ENCODE peak calls at places on chromosomes 7 and 10, in six cellular contexts. One of them, this sample, is unnamed.

GRCh38 chr10:97534746-97535367 is 36.1 kb downstream of the UBTD1 start:
- DNase-seq in GM04503: no peak
- DNase-seq in iris pigment epithelial cell: peak; percentile 53
- DNase-seq in ELR: peak; percentile 59
- DNase-seq in activated gamma-delta T cell treated with Interleukin-2 at 50 U/mL for 16 hours: no peak
- DNase-seq in EH: peak; percentile 46
- DNase-seq in this sample: no peak

GRCh38 chr10:84076540-84077195 is 62.6 kb upstream of the GHITM start:
- DNase-seq in GM04503: peak; percentile 7
- DNase-seq in iris pigment epithelial cell: peak; percentile 1
- DNase-seq in ELR: peak; percentile 27
- DNase-seq in activated gamma-delta T cell treated with Interleukin-2 at 50 U/mL for 16 hours: no peak
- DNase-seq in EH: peak; percentile 38
- DNase-seq in this sample: no peak

GRCh38 chr7:129898502-129899160 is 54.1 kb downstream of the UBE2H start:
- DNase-seq in GM04503: no peak
- DNase-seq in iris pigment epithelial cell: no peak
- DNase-seq in ELR: no peak
- DNase-seq in activated gamma-delta T cell treated with Interleukin-2 at 50 U/mL for 16 hours: no peak
- DNase-seq in EH: no peak
- DNase-seq in this sample: no peak

GRCh38 chr10:27742195-27742925 is 3.3 kb downstream of the MKX start:
- DNase-seq in GM04503: peak; percentile 73
- DNase-seq in iris pigment epithelial cell: peak; percentile 84
- DNase-seq in ELR: peak; percentile 85
- DNase-seq in activated gamma-delta T cell treated with Interleukin-2 at 50 U/mL for 16 hours: peak; percentile 64
- DNase-seq in EH: peak; percentile 90
- DNase-seq in this sample: peak; percentile 73

GRCh38 chr7:30062587-30062986 is 34.4 kb downstream of the PLEKHA8 start:
- DNase-seq in GM04503: no peak
- DNase-seq in iris pigment epithelial cell: peak; percentile 46
- DNase-seq in ELR: peak; percentile 72
- DNase-seq in activated gamma-delta T cell treated with Interleukin-2 at 50 U/mL for 16 hours: no peak
- DNase-seq in EH: peak; percentile 60
- DNase-seq in this sample: no peak

GRCh38 chr10:63783882-63784281 is 262.7 kb downstream of the REEP3 start:
- DNase-seq in GM04503: no peak
- DNase-seq in iris pigment epithelial cell: no peak
- DNase-seq in ELR: no peak
- DNase-seq in activated gamma-delta T cell treated with Interleukin-2 at 50 U/mL for 16 hours: no peak
- DNase-seq in EH: no peak
- DNase-seq in this sample: no peak

GRCh38 chr10:122490268-122490667 is 28.9 kb downstream of the HTRA1 start:
- DNase-seq in GM04503: peak; percentile 50
- DNase-seq in iris pigment epithelial cell: no peak
- DNase-seq in ELR: no peak
- DNase-seq in activated gamma-delta T cell treated with Interleukin-2 at 50 U/mL for 16 hours: no peak
- DNase-seq in EH: no peak
- DNase-seq in this sample: no peak

GRCh38 chr7:48280100-48280499 is 108.8 kb downstream of the ABCA13 start:
- DNase-seq in GM04503: peak; percentile 49
- DNase-seq in iris pigment epithelial cell: peak; percentile 85
- DNase-seq in ELR: peak; percentile 44
- DNase-seq in activated gamma-delta T cell treated with Interleukin-2 at 50 U/mL for 16 hours: no peak
- DNase-seq in EH: peak; percentile 61
- DNase-seq in this sample: no peak

GRCh38 chr7:116661741-116662329 is 10.2 kb upstream of the MET start:
- DNase-seq in GM04503: no peak
- DNase-seq in iris pigment epithelial cell: no peak
- DNase-seq in ELR: no peak
- DNase-seq in activated gamma-delta T cell treated with Interleukin-2 at 50 U/mL for 16 hours: no peak
- DNase-seq in EH: no peak
- DNase-seq in this sample: no peak

GRCh38 chr10:100998991-100999741 is 442 bp upstream of the LZTS2 start:
- DNase-seq in GM04503: no peak
- DNase-seq in iris pigment epithelial cell: peak; percentile 60
- DNase-seq in ELR: peak; percentile 76
- DNase-seq in activated gamma-delta T cell treated with Interleukin-2 at 50 U/mL for 16 hours: peak; percentile 75
- DNase-seq in EH: peak; percentile 77
- DNase-seq in this sample: peak; percentile 52

GRCh38 chr10:35089641-35090161 is 440 bp downstream of the CUL2 start:
- DNase-seq in GM04503: no peak
- DNase-seq in iris pigment epithelial cell: peak; percentile 49
- DNase-seq in ELR: peak; percentile 32
- DNase-seq in activated gamma-delta T cell treated with Interleukin-2 at 50 U/mL for 16 hours: no peak
- DNase-seq in EH: peak; percentile 29
- DNase-seq in this sample: no peak

GRCh38 chr7:124856299-124856888 is 73.2 kb downstream of the POT1 start:
- DNase-seq in GM04503: peak; percentile 5
- DNase-seq in iris pigment epithelial cell: peak; percentile 52
- DNase-seq in ELR: peak; percentile 57
- DNase-seq in activated gamma-delta T cell treated with Interleukin-2 at 50 U/mL for 16 hours: no peak
- DNase-seq in EH: peak; percentile 50
- DNase-seq in this sample: no peak

GRCh38 chr7:155181768-155182167 is 111.6 kb downstream of the HTR5A start:
- DNase-seq in GM04503: no peak
- DNase-seq in iris pigment epithelial cell: no peak
- DNase-seq in ELR: no peak
- DNase-seq in activated gamma-delta T cell treated with Interleukin-2 at 50 U/mL for 16 hours: no peak
- DNase-seq in EH: no peak
- DNase-seq in this sample: no peak

GRCh38 chr7:92135100-92135429 is 788 bp upstream of the CYP51A1 start:
- DNase-seq in GM04503: no peak
- DNase-seq in iris pigment epithelial cell: peak; percentile 36
- DNase-seq in ELR: peak; percentile 37
- DNase-seq in activated gamma-delta T cell treated with Interleukin-2 at 50 U/mL for 16 hours: no peak
- DNase-seq in EH: peak; percentile 28
- DNase-seq in this sample: no peak

GRCh38 chr10:3811331-3811870 is 26.4 kb upstream of the KLF6 start:
- DNase-seq in GM04503: no peak
- DNase-seq in iris pigment epithelial cell: peak; percentile 90
- DNase-seq in ELR: peak; percentile 70
- DNase-seq in activated gamma-delta T cell treated with Interleukin-2 at 50 U/mL for 16 hours: no peak
- DNase-seq in EH: peak; percentile 67
- DNase-seq in this sample: no peak

GRCh38 chr7:100865971-100866720 is 1.0 kb upstream of the TRIP6 start:
- DNase-seq in GM04503: no peak
- DNase-seq in iris pigment epithelial cell: no peak
- DNase-seq in ELR: peak; percentile 30
- DNase-seq in activated gamma-delta T cell treated with Interleukin-2 at 50 U/mL for 16 hours: peak; percentile 44
- DNase-seq in EH: peak; percentile 68
- DNase-seq in this sample: no peak

GRCh38 chr10:101001225-101002035 is 1.8 kb downstream of the LZTS2 start:
- DNase-seq in GM04503: peak; percentile 81
- DNase-seq in iris pigment epithelial cell: peak; percentile 95
- DNase-seq in ELR: peak; percentile 91
- DNase-seq in activated gamma-delta T cell treated with Interleukin-2 at 50 U/mL for 16 hours: no peak
- DNase-seq in EH: peak; percentile 93
- DNase-seq in this sample: no peak

GRCh38 chr10:92897916-92898315 is 49.6 kb downstream of the EXOC6 start:
- DNase-seq in GM04503: no peak
- DNase-seq in iris pigment epithelial cell: peak; percentile 10
- DNase-seq in ELR: peak; percentile 39
- DNase-seq in activated gamma-delta T cell treated with Interleukin-2 at 50 U/mL for 16 hours: no peak
- DNase-seq in EH: no peak
- DNase-seq in this sample: no peak

GRCh38 chr10:114631678-114632417 is 26.2 kb downstream of the ABLIM1 start:
- DNase-seq in GM04503: no peak
- DNase-seq in iris pigment epithelial cell: no peak
- DNase-seq in ELR: peak; percentile 51
- DNase-seq in activated gamma-delta T cell treated with Interleukin-2 at 50 U/mL for 16 hours: peak; percentile 9
- DNase-seq in EH: peak; percentile 31
- DNase-seq in this sample: no peak

GRCh38 chr7:18495412-18496335 is at the start of gene HDAC9:
- DNase-seq in GM04503: no peak
- DNase-seq in iris pigment epithelial cell: peak; percentile 49
- DNase-seq in ELR: peak; percentile 72
- DNase-seq in activated gamma-delta T cell treated with Interleukin-2 at 50 U/mL for 16 hours: no peak
- DNase-seq in EH: peak; percentile 70
- DNase-seq in this sample: no peak

GRCh38 chr7:85595639-85596268 is 408.9 kb upstream of the SEMA3D start:
- DNase-seq in GM04503: peak; percentile 20
- DNase-seq in iris pigment epithelial cell: peak; percentile 80
- DNase-seq in ELR: peak; percentile 16
- DNase-seq in activated gamma-delta T cell treated with Interleukin-2 at 50 U/mL for 16 hours: no peak
- DNase-seq in EH: peak; percentile 44
- DNase-seq in this sample: no peak

GRCh38 chr7:94276797-94277196 is 117.9 kb upstream of the COL1A2 start:
- DNase-seq in GM04503: no peak
- DNase-seq in iris pigment epithelial cell: peak; percentile 63
- DNase-seq in ELR: peak; percentile 57
- DNase-seq in activated gamma-delta T cell treated with Interleukin-2 at 50 U/mL for 16 hours: no peak
- DNase-seq in EH: peak; percentile 68
- DNase-seq in this sample: no peak